ENCODE peak calls at places on chromosomes 4 and X, in eight cellular contexts. One of them, this sample, is unnamed.

GRCh38 chr4:109547394-109547793 is 12.7 kb upstream of the MCUB start:
- DNase-seq in GM13977: no peak
- DNase-seq in smooth muscle cell of the brain vasculature: no peak
- DNase-seq in H54: no peak
- DNase-seq in stimulated activated CD4-positive, alpha-beta T cell treated with anti-CD3 and anti-CD28 coated beads, TNF-alpha, amount 100 ng/mL, for 1 hour: no peak
- DNase-seq in pons: no peak
- DNase-seq in nucleus accumbens: no peak
- DNase-seq in cardiac muscle cell: no peak
- DNase-seq in this sample: no peak

GRCh38 chr4:80073362-80074008 is 456 bp upstream of the ANTXR2 start:
- DNase-seq in GM13977: peak
- DNase-seq in smooth muscle cell of the brain vasculature: no peak
- DNase-seq in H54: no peak
- DNase-seq in stimulated activated CD4-positive, alpha-beta T cell treated with anti-CD3 and anti-CD28 coated beads, TNF-alpha, amount 100 ng/mL, for 1 hour: no peak
- DNase-seq in pons: no peak
- DNase-seq in nucleus accumbens: no peak
- DNase-seq in cardiac muscle cell: no peak
- DNase-seq in this sample: no peak

GRCh38 chrX:53316121-53316859 is 34.9 kb upstream of the IQSEC2 start:
- DNase-seq in GM13977: no peak
- DNase-seq in smooth muscle cell of the brain vasculature: no peak
- DNase-seq in H54: no peak
- DNase-seq in stimulated activated CD4-positive, alpha-beta T cell treated with anti-CD3 and anti-CD28 coated beads, TNF-alpha, amount 100 ng/mL, for 1 hour: no peak
- DNase-seq in pons: no peak
- DNase-seq in nucleus accumbens: no peak
- DNase-seq in cardiac muscle cell: no peak
- DNase-seq in this sample: no peak

GRCh38 chr4:168831585-168831918 is 178.5 kb downstream of the CBR4 start:
- DNase-seq in GM13977: no peak
- DNase-seq in smooth muscle cell of the brain vasculature: no peak
- DNase-seq in H54: no peak
- DNase-seq in stimulated activated CD4-positive, alpha-beta T cell treated with anti-CD3 and anti-CD28 coated beads, TNF-alpha, amount 100 ng/mL, for 1 hour: no peak
- DNase-seq in pons: no peak
- DNase-seq in nucleus accumbens: no peak
- DNase-seq in cardiac muscle cell: peak
- DNase-seq in this sample: no peak

GRCh38 chr4:2354127-2354526 is 64.3 kb downstream of the ZFYVE28 start:
- DNase-seq in GM13977: peak
- DNase-seq in smooth muscle cell of the brain vasculature: no peak
- DNase-seq in H54: no peak
- DNase-seq in stimulated activated CD4-positive, alpha-beta T cell treated with anti-CD3 and anti-CD28 coated beads, TNF-alpha, amount 100 ng/mL, for 1 hour: no peak
- DNase-seq in pons: no peak
- DNase-seq in nucleus accumbens: no peak
- DNase-seq in cardiac muscle cell: no peak
- DNase-seq in this sample: no peak

GRCh38 chrX:45517090-45517973 is 316.7 kb upstream of the DIPK2B start:
- DNase-seq in GM13977: no peak
- DNase-seq in smooth muscle cell of the brain vasculature: no peak
- DNase-seq in H54: no peak
- DNase-seq in stimulated activated CD4-positive, alpha-beta T cell treated with anti-CD3 and anti-CD28 coated beads, TNF-alpha, amount 100 ng/mL, for 1 hour: no peak
- DNase-seq in pons: no peak
- DNase-seq in nucleus accumbens: no peak
- DNase-seq in cardiac muscle cell: no peak
- DNase-seq in this sample: no peak

GRCh38 chr4:164012396-164013027 is 518.0 kb downstream of the TMA16 start:
- DNase-seq in GM13977: peak
- DNase-seq in smooth muscle cell of the brain vasculature: no peak
- DNase-seq in H54: peak
- DNase-seq in stimulated activated CD4-positive, alpha-beta T cell treated with anti-CD3 and anti-CD28 coated beads, TNF-alpha, amount 100 ng/mL, for 1 hour: no peak
- DNase-seq in pons: no peak
- DNase-seq in nucleus accumbens: no peak
- DNase-seq in cardiac muscle cell: peak
- DNase-seq in this sample: no peak

GRCh38 chr4:41214158-41215146 is at the start of gene APBB2:
- DNase-seq in GM13977: peak
- DNase-seq in smooth muscle cell of the brain vasculature: peak
- DNase-seq in H54: peak
- DNase-seq in stimulated activated CD4-positive, alpha-beta T cell treated with anti-CD3 and anti-CD28 coated beads, TNF-alpha, amount 100 ng/mL, for 1 hour: no peak
- DNase-seq in pons: peak
- DNase-seq in nucleus accumbens: peak
- DNase-seq in cardiac muscle cell: peak
- DNase-seq in this sample: peak

GRCh38 chr4:54550415-54551171 is 107.2 kb upstream of the KIT start:
- DNase-seq in GM13977: no peak
- DNase-seq in smooth muscle cell of the brain vasculature: no peak
- DNase-seq in H54: no peak
- DNase-seq in stimulated activated CD4-positive, alpha-beta T cell treated with anti-CD3 and anti-CD28 coated beads, TNF-alpha, amount 100 ng/mL, for 1 hour: no peak
- DNase-seq in pons: no peak
- DNase-seq in nucleus accumbens: no peak
- DNase-seq in cardiac muscle cell: no peak
- DNase-seq in this sample: no peak

GRCh38 chrX:40166582-40166981 is 68.8 kb upstream of the BCOR start:
- DNase-seq in GM13977: no peak
- DNase-seq in smooth muscle cell of the brain vasculature: no peak
- DNase-seq in H54: no peak
- DNase-seq in stimulated activated CD4-positive, alpha-beta T cell treated with anti-CD3 and anti-CD28 coated beads, TNF-alpha, amount 100 ng/mL, for 1 hour: no peak
- DNase-seq in pons: no peak
- DNase-seq in nucleus accumbens: no peak
- DNase-seq in cardiac muscle cell: no peak
- DNase-seq in this sample: no peak

GRCh38 chr4:10032625-10033024 is 11.3 kb upstream of the SLC2A9 start:
- DNase-seq in GM13977: no peak
- DNase-seq in smooth muscle cell of the brain vasculature: no peak
- DNase-seq in H54: peak
- DNase-seq in stimulated activated CD4-positive, alpha-beta T cell treated with anti-CD3 and anti-CD28 coated beads, TNF-alpha, amount 100 ng/mL, for 1 hour: no peak
- DNase-seq in pons: no peak
- DNase-seq in nucleus accumbens: no peak
- DNase-seq in cardiac muscle cell: no peak
- DNase-seq in this sample: peak

GRCh38 chr4:57037982-57038604 is 59.4 kb downstream of the POLR2B start:
- DNase-seq in GM13977: peak
- DNase-seq in smooth muscle cell of the brain vasculature: no peak
- DNase-seq in H54: peak
- DNase-seq in stimulated activated CD4-positive, alpha-beta T cell treated with anti-CD3 and anti-CD28 coated beads, TNF-alpha, amount 100 ng/mL, for 1 hour: no peak
- DNase-seq in pons: peak
- DNase-seq in nucleus accumbens: peak
- DNase-seq in cardiac muscle cell: peak
- DNase-seq in this sample: peak

GRCh38 chr4:161256716-161257115 is 907.1 kb downstream of the FSTL5 start:
- DNase-seq in GM13977: no peak
- DNase-seq in smooth muscle cell of the brain vasculature: no peak
- DNase-seq in H54: no peak
- DNase-seq in stimulated activated CD4-positive, alpha-beta T cell treated with anti-CD3 and anti-CD28 coated beads, TNF-alpha, amount 100 ng/mL, for 1 hour: no peak
- DNase-seq in pons: peak
- DNase-seq in nucleus accumbens: no peak
- DNase-seq in cardiac muscle cell: no peak
- DNase-seq in this sample: no peak

GRCh38 chr4:155415662-155416061 is 38.9 kb upstream of the MAP9 start:
- DNase-seq in GM13977: no peak
- DNase-seq in smooth muscle cell of the brain vasculature: no peak
- DNase-seq in H54: no peak
- DNase-seq in stimulated activated CD4-positive, alpha-beta T cell treated with anti-CD3 and anti-CD28 coated beads, TNF-alpha, amount 100 ng/mL, for 1 hour: no peak
- DNase-seq in pons: no peak
- DNase-seq in nucleus accumbens: no peak
- DNase-seq in cardiac muscle cell: no peak
- DNase-seq in this sample: no peak

GRCh38 chr4:184752496-184753275 is 18.8 kb upstream of the CENPU start:
- DNase-seq in GM13977: no peak
- DNase-seq in smooth muscle cell of the brain vasculature: no peak
- DNase-seq in H54: no peak
- DNase-seq in stimulated activated CD4-positive, alpha-beta T cell treated with anti-CD3 and anti-CD28 coated beads, TNF-alpha, amount 100 ng/mL, for 1 hour: no peak
- DNase-seq in pons: no peak
- DNase-seq in nucleus accumbens: no peak
- DNase-seq in cardiac muscle cell: no peak
- DNase-seq in this sample: no peak

GRCh38 chrX:57379296-57379695 is 92.8 kb downstream of the FAAH2 start:
- DNase-seq in GM13977: no peak
- DNase-seq in smooth muscle cell of the brain vasculature: no peak
- DNase-seq in H54: no peak
- DNase-seq in stimulated activated CD4-positive, alpha-beta T cell treated with anti-CD3 and anti-CD28 coated beads, TNF-alpha, amount 100 ng/mL, for 1 hour: no peak
- DNase-seq in pons: no peak
- DNase-seq in nucleus accumbens: no peak
- DNase-seq in cardiac muscle cell: no peak
- DNase-seq in this sample: no peak

This sample was measured in upper lobe of left lung.